ENCODE peak calls at places on chromosomes 13 and 19, in seven cellular contexts. H, J, M, N, B, I and D are unnamed samples.

GRCh38 chr13:30618938-30619289 is 1.2 kb downstream of the USPL1 start:
- DNase-seq in M (no peak), N (no peak), J (no peak), I (no peak), H (no peak), B (no peak), D (peak)

GRCh38 chr13:48828962-48829405 is 146.7 kb upstream of the FNDC3A start:
- DNase-seq in N (no peak), B (peak), I (no peak), J (peak), H (no peak), M (no peak), D (peak)

GRCh38 chr19:7618366-7618765 is 11.0 kb downstream of the XAB2 start:
- DNase-seq in J (no peak), I (no peak), M (no peak), N (no peak), H (no peak), B (no peak), D (no peak)

GRCh38 chr13:108572782-108573211 is 56.6 kb upstream of the MYO16 start:
- DNase-seq in B (no peak), N (no peak), H (no peak), M (no peak), I (no peak), J (no peak), D (no peak)

GRCh38 chr13:42355118-42355840 is 83.3 kb downstream of the AKAP11 start:
- DNase-seq in M (no peak), H (no peak), J (no peak), I (no peak), N (no peak), B (no peak), D (no peak)

GRCh38 chr13:59424661-59425060 is 739.1 kb downstream of the DIAPH3 start:
- DNase-seq in B (no peak), H (peak), I (no peak), N (peak), M (no peak), J (no peak), D (no peak)

GRCh38 chr13:59835569-59835968 is 328.2 kb downstream of the DIAPH3 start:
- DNase-seq in N (no peak), M (no peak), J (no peak), B (no peak), H (no peak), I (no peak), D (no peak)

GRCh38 chr13:42174344-42175162 is 97.4 kb upstream of the AKAP11 start:
- DNase-seq in B (peak), I (no peak), J (no peak), M (no peak), H (no peak), N (peak), D (no peak)

GRCh38 chr19:58578430-58578925 is 5.3 kb upstream of the MZF1 start:
- DNase-seq in M (peak), J (no peak), I (no peak), H (no peak), B (no peak), N (no peak), D (no peak)

GRCh38 chr13:102091231-102091630 is 310.6 kb downstream of the FGF14 start:
- DNase-seq in B (peak), M (no peak), H (peak), J (no peak), I (no peak), N (no peak), D (peak)

GRCh38 chr13:42123600-42123999 is 75.2 kb downstream of the DGKH start:
- DNase-seq in B (no peak), H (no peak), I (no peak), J (no peak), N (no peak), M (no peak), D (no peak)

GRCh38 chr13:113777311-113778260 is 18.6 kb downstream of the TMEM255B start:
- DNase-seq in H (no peak), J (no peak), M (peak), I (no peak), B (peak), N (peak), D (peak)

GRCh38 chr13:40452741-40453665 is 213.4 kb downstream of the FOXO1 start:
- DNase-seq in B (no peak), I (no peak), M (no peak), N (peak), J (no peak), H (peak), D (peak)

GRCh38 chr13:99386911-99387788 is 80.0 kb upstream of the GPR183 start:
- DNase-seq in N (no peak), I (no peak), B (peak), H (peak), J (peak), M (peak), D (peak)

GRCh38 chr13:112213467-112214245 is 146.7 kb downstream of the SOX1 start:
- DNase-seq in H (no peak), N (no peak), B (no peak), J (no peak), M (no peak), I (no peak), D (no peak)

GRCh38 chr13:29479716-29480492 is 115.6 kb downstream of the SLC7A1 start:
- DNase-seq in H (no peak), J (no peak), M (peak), N (peak), I (no peak), B (peak), D (no peak)

GRCh38 chr13:42720116-42720857 is 61.1 kb upstream of the FAM216B start:
- DNase-seq in M (peak), I (no peak), B (no peak), H (peak), J (peak), N (peak), D (peak)

GRCh38 chr19:30662211-30662861 is 290.2 kb downstream of the ZNF536 start:
- DNase-seq in H (no peak), J (no peak), B (no peak), N (no peak), M (no peak), I (no peak), D (no peak)

GRCh38 chr13:113997845-113998751 is 24.2 kb upstream of the C13orf46 start:
- DNase-seq in N (peak), J (no peak), I (no peak), M (peak), B (no peak), H (peak), D (no peak)

GRCh38 chr19:6501740-6502648 is at the start of gene TUBB4A:
- DNase-seq in J (peak), H (no peak), M (no peak), I (no peak), N (no peak), B (peak), D (no peak)

GRCh38 chr19:38850231-38850975 is 617 bp upstream of the HNRNPL start:
- DNase-seq in J (peak), H (peak), B (peak), M (peak), N (peak), I (peak), D (peak)
- TF ChIP-seq CTCF in J (no peak), H (peak), B (no peak), M (peak), N (no peak), I (no peak), D (no peak)

GRCh38 chr19:42468273-42468796 is 25.6 kb upstream of the CXCL17 start:
- DNase-seq in H (peak), N (peak), B (no peak), I (no peak), J (no peak), M (no peak), D (peak)
- H3K27ac ChIP-seq in H (no peak), N (no peak), B (no peak), I (no peak), J (no peak), M (no peak), D (peak)

GRCh38 chr13:75446874-75447273 is 35.1 kb downstream of the TBC1D4 start:
- DNase-seq in J (no peak), H (no peak), N (no peak), M (no peak), I (no peak), B (no peak), D (no peak)

GRCh38 chr13:75455962-75456361 is 26.0 kb downstream of the TBC1D4 start:
- DNase-seq in H (no peak), B (no peak), M (no peak), J (no peak), I (no peak), N (no peak), D (no peak)

GRCh38 chr13:75447493-75447892 is 34.5 kb downstream of the TBC1D4 start:
- DNase-seq in H (no peak), B (no peak), J (no peak), M (no peak), N (no peak), I (no peak), D (no peak)

GRCh38 chr13:75454497-75454896 is 27.5 kb downstream of the TBC1D4 start:
- DNase-seq in N (no peak), I (no peak), J (no peak), M (no peak), H (no peak), B (no peak), D (peak)

GRCh38 chr13:75452564-75452963 is 29.4 kb downstream of the TBC1D4 start:
- DNase-seq in M (no peak), I (no peak), N (peak), B (no peak), H (no peak), J (no peak), D (peak)
- TF ChIP-seq CTCF in M (no peak), I (no peak), N (no peak), B (no peak), H (no peak), J (no peak), D (no peak)

DNA sequence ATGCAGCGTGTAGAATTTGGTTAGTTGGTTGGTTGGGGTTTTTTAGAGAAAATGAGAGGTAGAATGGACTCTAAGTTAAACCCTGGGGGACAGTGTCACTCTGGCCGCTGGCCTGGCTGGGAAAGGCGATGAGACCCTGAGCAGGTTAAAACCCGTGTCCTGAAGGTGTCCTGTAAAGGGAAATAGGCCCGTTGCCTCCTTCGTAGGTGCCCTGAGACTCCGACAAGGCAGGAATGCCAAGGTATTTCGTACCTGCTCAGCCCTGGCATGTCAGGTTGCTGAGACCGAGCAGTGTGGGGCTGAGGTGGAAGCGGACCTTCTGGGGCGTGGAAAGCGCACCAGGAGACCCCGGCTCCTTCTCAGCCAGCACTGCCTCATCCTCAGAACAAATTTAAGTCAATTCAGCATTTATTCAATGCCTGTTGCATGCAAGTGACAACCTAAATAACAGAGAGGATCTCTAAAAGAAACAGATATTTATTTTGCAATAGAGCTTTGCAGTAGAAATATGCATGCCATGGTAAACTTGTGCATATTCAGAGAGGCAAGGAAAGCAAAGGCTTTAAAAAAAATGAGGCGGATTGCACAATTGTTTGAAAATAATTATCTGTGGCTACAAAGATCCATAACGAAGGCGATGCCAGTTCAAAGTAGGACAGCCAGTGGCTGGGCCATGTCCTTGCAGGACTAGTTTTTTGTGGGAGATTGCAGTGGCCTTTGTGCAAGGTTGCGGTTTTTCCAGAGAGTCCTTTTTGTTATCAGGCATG is 1.4 kb upstream of the RAB20 start:
- DNase-seq in H (no peak), N (no peak), M (no peak), J (no peak), I (no peak), B (no peak), D (no peak)
- H3K27ac ChIP-seq in H (no peak), N (no peak), M (peak), J (no peak), I (peak), B (no peak), D (peak)